ENCODE peak calls at places on chromosome 14, in eight cellular contexts. One of them, this sample, is unnamed. For H3K4me1, the result is how much of the 10 kb centered on the place peaks cover.

GRCh38 chr14:50001999-50002925 is 109.4 kb downstream of the ARF6 start:
- DNase-seq in A549: no peak
- DNase-seq in GM23338: peak
- DNase-seq in SK-N-SH: no peak
- DNase-seq in HCT116: no peak
- DNase-seq in K562: no peak
- DNase-seq in GM12878: peak
- DNase-seq in HepG2: no peak
- DNase-seq in this sample: no peak

GRCh38 chr14:21852061-21852664 is 178.5 kb upstream of the OR4E1 start:
- DNase-seq in A549: no peak
- DNase-seq in GM23338: peak
- DNase-seq in SK-N-SH: peak
- DNase-seq in HCT116: peak
- DNase-seq in K562: peak
- DNase-seq in GM12878: no peak
- DNase-seq in HepG2: peak
- DNase-seq in this sample: peak

GRCh38 chr14:62914873-62915272 is 130.4 kb downstream of the KCNH5 start:
- DNase-seq in A549: no peak
- DNase-seq in GM23338: no peak
- DNase-seq in SK-N-SH: no peak
- DNase-seq in HCT116: no peak
- DNase-seq in K562: no peak
- DNase-seq in GM12878: no peak
- DNase-seq in HepG2: no peak
- DNase-seq in this sample: no peak

GRCh38 chr14:93230539-93230938 is 23.5 kb downstream of the UBR7 start:
- DNase-seq in A549: no peak
- DNase-seq in GM23338: no peak
- DNase-seq in SK-N-SH: no peak
- DNase-seq in HCT116: no peak
- DNase-seq in K562: no peak
- DNase-seq in GM12878: no peak
- DNase-seq in HepG2: no peak
- DNase-seq in this sample: no peak

GRCh38 chr14:69811227-69811867 is 14.3 kb upstream of the SLC10A1 start:
- DNase-seq in A549: no peak
- DNase-seq in GM23338: no peak
- DNase-seq in SK-N-SH: no peak
- DNase-seq in HCT116: no peak
- DNase-seq in K562: no peak
- DNase-seq in GM12878: no peak
- DNase-seq in HepG2: no peak
- DNase-seq in this sample: no peak

GRCh38 chr14:71403673-71404072 is 496.4 kb downstream of the PCNX1 start:
- DNase-seq in A549: no peak
- DNase-seq in GM23338: peak
- DNase-seq in SK-N-SH: peak
- DNase-seq in HCT116: peak
- DNase-seq in K562: no peak
- DNase-seq in GM12878: peak
- DNase-seq in HepG2: peak
- DNase-seq in this sample: no peak

GRCh38 chr14:24982472-24983155 is 67.3 kb downstream of the STXBP6 start:
- DNase-seq in A549: no peak
- DNase-seq in GM23338: no peak
- DNase-seq in SK-N-SH: no peak
- DNase-seq in HCT116: no peak
- DNase-seq in K562: no peak
- DNase-seq in GM12878: no peak
- DNase-seq in HepG2: peak
- DNase-seq in this sample: no peak

GRCh38 chr14:50875359-50876090 is 3.7 kb downstream of the ABHD12B start:
- DNase-seq in A549: no peak
- DNase-seq in GM23338: no peak
- DNase-seq in SK-N-SH: no peak
- DNase-seq in HCT116: no peak
- DNase-seq in K562: no peak
- DNase-seq in GM12878: peak
- DNase-seq in HepG2: peak
- DNase-seq in this sample: no peak

GRCh38 chr14:52328286-52328685 is 14.2 kb downstream of the PTGER2 start:
- DNase-seq in A549: peak
- DNase-seq in GM23338: no peak
- DNase-seq in SK-N-SH: no peak
- DNase-seq in HCT116: no peak
- DNase-seq in K562: no peak
- DNase-seq in GM12878: no peak
- DNase-seq in HepG2: no peak
- DNase-seq in this sample: no peak

GRCh38 chr14:95233702-95234241 is 76.4 kb upstream of the DICER1 start:
- DNase-seq in A549: no peak
- DNase-seq in GM23338: no peak
- DNase-seq in SK-N-SH: no peak
- DNase-seq in HCT116: no peak
- DNase-seq in K562: no peak
- DNase-seq in GM12878: peak
- DNase-seq in HepG2: no peak
- DNase-seq in this sample: no peak

GRCh38 chr14:70698288-70698687 is 56.6 kb downstream of the TTC9 start:
- DNase-seq in A549: peak
- DNase-seq in GM23338: no peak
- DNase-seq in SK-N-SH: no peak
- DNase-seq in HCT116: no peak
- DNase-seq in K562: peak
- DNase-seq in GM12878: no peak
- DNase-seq in HepG2: peak
- DNase-seq in this sample: no peak

GRCh38 chr14:60245316-60246177 is 3.5 kb upstream of the PPM1A start:
- DNase-seq in A549: no peak
- DNase-seq in GM23338: no peak
- DNase-seq in SK-N-SH: no peak
- DNase-seq in HCT116: no peak
- DNase-seq in K562: peak
- DNase-seq in GM12878: no peak
- DNase-seq in HepG2: no peak
- DNase-seq in this sample: no peak
- H3K4me1 ChIP-seq in A549: under half
- H3K4me1 ChIP-seq in GM23338: under half
- H3K4me1 ChIP-seq in SK-N-SH: under half
- H3K4me1 ChIP-seq in HCT116: under half
- H3K4me1 ChIP-seq in K562: under half
- H3K4me1 ChIP-seq in GM12878: under half
- H3K4me1 ChIP-seq in HepG2: under half
- H3K4me1 ChIP-seq in this sample: under half

GRCh38 chr14:102215522-102216250 is 76.0 kb downstream of the WDR20 start:
- DNase-seq in A549: no peak
- DNase-seq in GM23338: no peak
- DNase-seq in SK-N-SH: no peak
- DNase-seq in HCT116: no peak
- DNase-seq in K562: no peak
- DNase-seq in GM12878: no peak
- DNase-seq in HepG2: no peak
- DNase-seq in this sample: no peak

GRCh38 chr14:102213470-102213869 is 73.8 kb downstream of the WDR20 start:
- DNase-seq in A549: no peak
- DNase-seq in GM23338: no peak
- DNase-seq in SK-N-SH: no peak
- DNase-seq in HCT116: no peak
- DNase-seq in K562: no peak
- DNase-seq in GM12878: no peak
- DNase-seq in HepG2: no peak
- DNase-seq in this sample: no peak

GRCh38 chr14:102213984-102214658 is 74.4 kb downstream of the WDR20 start:
- DNase-seq in A549: peak
- DNase-seq in GM23338: peak
- DNase-seq in SK-N-SH: no peak
- DNase-seq in HCT116: no peak
- DNase-seq in K562: no peak
- DNase-seq in GM12878: no peak
- DNase-seq in HepG2: no peak
- DNase-seq in this sample: no peak

GRCh38 chr14:102212845-102213244 is 73.1 kb downstream of the WDR20 start:
- DNase-seq in A549: no peak
- DNase-seq in GM23338: no peak
- DNase-seq in SK-N-SH: no peak
- DNase-seq in HCT116: no peak
- DNase-seq in K562: no peak
- DNase-seq in GM12878: no peak
- DNase-seq in HepG2: no peak
- DNase-seq in this sample: no peak

DNA sequence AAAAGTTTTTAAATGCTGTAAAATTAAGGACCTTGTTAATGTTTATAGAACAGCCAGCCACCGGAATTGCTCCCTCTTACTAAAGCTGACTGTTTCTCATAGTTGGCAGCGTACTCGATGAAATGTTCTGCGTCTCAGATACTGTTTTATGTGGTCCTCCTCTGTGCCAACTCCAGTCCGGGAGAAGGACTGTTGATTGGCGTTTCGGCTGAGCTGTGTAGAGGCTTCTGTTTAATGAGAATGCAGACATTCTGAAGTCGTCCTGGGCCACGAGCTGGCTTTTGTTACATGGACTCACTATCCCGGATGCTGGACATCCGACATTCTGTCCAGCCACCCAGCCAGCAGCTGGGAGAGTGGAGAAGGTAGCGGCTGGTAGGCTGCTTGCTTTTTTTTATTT is 75.4 kb downstream of the WDR20 start:
- DNase-seq in A549: no peak
- DNase-seq in GM23338: no peak
- DNase-seq in SK-N-SH: no peak
- DNase-seq in HCT116: no peak
- DNase-seq in K562: no peak
- DNase-seq in GM12878: no peak
- DNase-seq in HepG2: no peak
- DNase-seq in this sample: no peak
- TF ChIP-seq REST in A549: no peak
- TF ChIP-seq REST in GM23338: no peak
- TF ChIP-seq REST in SK-N-SH: no peak
- TF ChIP-seq REST in HCT116: no peak
- TF ChIP-seq REST in K562: no peak
- TF ChIP-seq REST in GM12878: no peak
- TF ChIP-seq REST in HepG2: no peak
- TF ChIP-seq REST in this sample: no peak

DNA sequence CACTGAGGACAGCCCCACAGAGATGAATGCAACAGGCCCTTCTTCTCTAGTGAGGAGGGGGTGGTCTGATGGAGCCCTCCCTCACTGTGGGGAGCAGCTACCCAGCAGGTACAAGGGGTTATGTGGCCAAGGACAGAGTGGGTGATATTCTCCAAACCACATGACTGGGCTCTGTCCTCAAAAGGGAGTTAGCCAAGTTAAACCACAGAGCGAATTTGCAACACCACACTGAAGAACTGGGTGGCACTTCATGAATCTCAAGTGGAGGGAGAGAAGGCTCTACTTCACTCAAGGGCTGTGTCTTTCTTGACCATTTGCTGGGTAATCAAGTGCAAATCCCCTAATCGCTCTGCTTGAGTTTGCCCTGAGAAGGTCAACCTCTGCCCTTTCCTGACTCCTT is 12.5 kb downstream of the GPR68 start:
- DNase-seq in A549: no peak
- DNase-seq in GM23338: no peak
- DNase-seq in SK-N-SH: no peak
- DNase-seq in HCT116: no peak
- DNase-seq in K562: no peak
- DNase-seq in GM12878: no peak
- DNase-seq in HepG2: no peak
- DNase-seq in this sample: no peak
- H3K4me1 ChIP-seq in A549: under half
- H3K4me1 ChIP-seq in GM23338: under half
- H3K4me1 ChIP-seq in SK-N-SH: under half
- H3K4me1 ChIP-seq in HCT116: under half
- H3K4me1 ChIP-seq in K562: under half
- H3K4me1 ChIP-seq in GM12878: under half
- H3K4me1 ChIP-seq in HepG2: under half
- H3K4me1 ChIP-seq in this sample: under half

DNA sequence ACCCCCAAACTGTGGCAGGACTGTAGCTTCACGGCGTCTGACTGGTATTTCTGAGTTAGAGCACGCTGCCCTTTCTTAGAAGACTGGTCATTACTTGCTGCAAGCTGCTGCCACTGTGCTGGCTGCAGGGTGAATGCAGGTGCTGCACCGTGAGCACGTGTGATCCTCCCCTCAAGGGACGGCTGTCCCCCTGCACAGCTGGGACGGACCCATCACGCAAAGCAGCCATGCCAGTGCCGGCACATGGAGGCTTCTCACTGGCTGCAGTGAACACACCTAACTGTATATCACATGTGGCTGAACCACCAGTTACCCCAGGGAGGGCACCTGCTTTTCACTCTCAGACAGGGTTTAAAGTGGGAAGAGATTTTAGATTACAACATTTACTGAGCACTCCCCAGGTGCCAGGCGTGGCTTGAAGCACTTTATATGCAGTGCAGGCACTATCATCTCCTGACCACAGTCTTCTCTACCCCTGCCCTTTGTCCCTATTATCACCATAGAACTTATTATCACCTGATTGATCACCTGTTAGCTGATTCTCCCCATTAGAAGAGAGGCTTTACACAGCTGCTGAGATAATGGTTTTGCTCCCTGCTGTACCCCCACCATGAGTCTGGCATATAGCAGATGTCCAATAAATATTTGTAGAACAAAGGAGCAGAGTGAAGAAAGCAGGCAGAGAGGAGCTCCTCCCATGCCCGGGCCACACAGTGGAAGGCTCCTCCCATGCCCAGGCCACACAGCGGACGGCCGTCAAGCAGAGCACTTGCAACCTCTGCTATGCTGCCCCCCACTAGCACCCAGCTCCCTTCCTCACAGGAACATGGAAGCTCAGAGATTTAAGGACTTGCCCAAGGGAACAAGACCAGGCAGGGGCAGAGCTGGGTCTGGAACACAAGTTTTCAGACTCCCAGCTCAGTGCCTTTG is 25.9 kb downstream of the SLC25A47 start:
- DNase-seq in A549: no peak
- DNase-seq in GM23338: no peak
- DNase-seq in SK-N-SH: no peak
- DNase-seq in HCT116: no peak
- DNase-seq in K562: no peak
- DNase-seq in GM12878: no peak
- DNase-seq in HepG2: no peak
- DNase-seq in this sample: no peak
- TF ChIP-seq REST in A549: no peak
- TF ChIP-seq REST in GM23338: no peak
- TF ChIP-seq REST in SK-N-SH: no peak
- TF ChIP-seq REST in HCT116: no peak
- TF ChIP-seq REST in K562: no peak
- TF ChIP-seq REST in GM12878: no peak
- TF ChIP-seq REST in HepG2: no peak
- TF ChIP-seq REST in this sample: no peak

GRCh38 chr14:54650331-54651017 is 83.5 kb downstream of the SAMD4A start:
- DNase-seq in A549: peak
- DNase-seq in GM23338: peak
- DNase-seq in SK-N-SH: no peak
- DNase-seq in HCT116: no peak
- DNase-seq in K562: no peak
- DNase-seq in GM12878: no peak
- DNase-seq in HepG2: peak
- DNase-seq in this sample: no peak
- H3K4me1 ChIP-seq in A549: half or more
- H3K4me1 ChIP-seq in GM23338: under half
- H3K4me1 ChIP-seq in SK-N-SH: half or more
- H3K4me1 ChIP-seq in HCT116: half or more
- H3K4me1 ChIP-seq in K562: under half
- H3K4me1 ChIP-seq in GM12878: under half
- H3K4me1 ChIP-seq in HepG2: half or more
- H3K4me1 ChIP-seq in this sample: under half

GRCh38 chr14:97802430-97802829 is 1005.2 kb downstream of the VRK1 start:
- DNase-seq in A549: no peak
- DNase-seq in GM23338: no peak
- DNase-seq in SK-N-SH: no peak
- DNase-seq in HCT116: no peak
- DNase-seq in K562: no peak
- DNase-seq in GM12878: no peak
- DNase-seq in HepG2: no peak
- DNase-seq in this sample: no peak
- TF ChIP-seq REST in A549: no peak
- TF ChIP-seq REST in GM23338: no peak
- TF ChIP-seq REST in SK-N-SH: no peak
- TF ChIP-seq REST in HCT116: no peak
- TF ChIP-seq REST in K562: no peak
- TF ChIP-seq REST in GM12878: no peak
- TF ChIP-seq REST in HepG2: no peak
- TF ChIP-seq REST in this sample: no peak